ENCODE peak calls at places on chromosomes 16 and 17, in nine cellular contexts. I, D, G, J, Q, T, B, L and E are unnamed samples. For H3K4me1, the result is how much of the 10 kb centered on the place peaks cover.

GRCh38 chr17:42016411-42016831 is 818 bp downstream of the DNAJC7 start:
- DNase-seq in I (no peak), D (no peak), G (no peak), J (no peak), Q (no peak), T (no peak), B (no peak), L (peak), E (no peak)

GRCh38 chr17:78454346-78454745 is 75.9 kb downstream of the PGS1 start:
- DNase-seq in I (no peak), D (no peak), G (no peak), J (no peak), Q (no peak), T (no peak), B (no peak), L (no peak), E (no peak)

GRCh38 chr16:12350945-12351344 is 374.4 kb downstream of the SNX29 start:
- DNase-seq in I (no peak), D (no peak), G (peak), J (no peak), Q (no peak), T (no peak), B (no peak), L (no peak), E (no peak)

GRCh38 chr16:69187891-69188451 is 1.0 kb downstream of the SNTB2 start:
- DNase-seq in I (peak), D (peak), G (peak), J (peak), Q (no peak), T (peak), B (peak), L (peak), E (peak)

GRCh38 chr16:69880640-69881133 is 70.4 kb upstream of the CLEC18A start:
- DNase-seq in I (no peak), D (peak), G (no peak), J (no peak), Q (no peak), T (no peak), B (no peak), L (no peak), E (no peak)

GRCh38 chr17:73436966-73437365 is 125.2 kb upstream of the CDC42EP4 start:
- DNase-seq in I (no peak), D (no peak), G (no peak), J (no peak), Q (no peak), T (no peak), B (no peak), L (no peak), E (no peak)

GRCh38 chr17:31294839-31295488 is 2.1 kb downstream of the OMG start:
- DNase-seq in I (no peak), D (no peak), G (no peak), J (no peak), Q (no peak), T (no peak), B (no peak), L (no peak), E (no peak)

GRCh38 chr16:27859020-27859419 is 204.5 kb downstream of the GSG1L start:
- DNase-seq in I (no peak), D (no peak), G (peak), J (no peak), Q (no peak), T (no peak), B (no peak), L (no peak), E (no peak)

GRCh38 chr17:76397184-76397583 is 12.8 kb downstream of the SPHK1 start:
- DNase-seq in I (no peak), D (no peak), G (peak), J (no peak), Q (no peak), T (no peak), B (no peak), L (no peak), E (no peak)

GRCh38 chr17:80281516-80281915 is 20.9 kb downstream of the RNF213 start:
- DNase-seq in I (no peak), D (no peak), G (no peak), J (no peak), Q (no peak), T (no peak), B (no peak), L (no peak), E (no peak)

GRCh38 chr17:65678534-65678933 is 117.1 kb upstream of the AXIN2 start:
- DNase-seq in I (no peak), D (no peak), G (no peak), J (no peak), Q (no peak), T (no peak), B (no peak), L (no peak), E (no peak)

GRCh38 chr16:25121824-25122600 is 10.5 kb downstream of the LCMT1 start:
- DNase-seq in I (no peak), D (no peak), G (no peak), J (no peak), Q (no peak), T (no peak), B (no peak), L (no peak), E (no peak)

GRCh38 chr17:55390364-55390977 is 31.2 kb downstream of the MMD start:
- DNase-seq in I (no peak), D (no peak), G (no peak), J (no peak), Q (no peak), T (no peak), B (no peak), L (no peak), E (no peak)

GRCh38 chr17:48565024-48565558 is 13.1 kb downstream of the HOXB4 start:
- DNase-seq in I (no peak), D (no peak), G (no peak), J (no peak), Q (no peak), T (no peak), B (no peak), L (no peak), E (no peak)

GRCh38 chr17:48563867-48564199 is 14.3 kb downstream of the HOXB4 start:
- DNase-seq in I (no peak), D (no peak), G (no peak), J (no peak), Q (no peak), T (no peak), B (no peak), L (no peak), E (no peak)

GRCh38 chr17:48563385-48563838 is 14.7 kb downstream of the HOXB4 start:
- DNase-seq in I (no peak), D (no peak), G (no peak), J (no peak), Q (no peak), T (no peak), B (no peak), L (no peak), E (no peak)

GRCh38 chr17:48562934-48563333 is 15.2 kb downstream of the HOXB4 start:
- DNase-seq in I (no peak), D (no peak), G (no peak), J (no peak), Q (no peak), T (no peak), B (no peak), L (no peak), E (no peak)

GRCh38 chr17:48564200-48565023 is 13.7 kb downstream of the HOXB4 start:
- DNase-seq in I (no peak), D (no peak), G (no peak), J (no peak), Q (no peak), T (no peak), B (no peak), L (peak), E (no peak)
- H3K4me1 ChIP-seq in I (under half), D (under half), G (under half), J (under half), Q (under half), T (under half), B (under half), L (under half), E (under half)

DNA sequence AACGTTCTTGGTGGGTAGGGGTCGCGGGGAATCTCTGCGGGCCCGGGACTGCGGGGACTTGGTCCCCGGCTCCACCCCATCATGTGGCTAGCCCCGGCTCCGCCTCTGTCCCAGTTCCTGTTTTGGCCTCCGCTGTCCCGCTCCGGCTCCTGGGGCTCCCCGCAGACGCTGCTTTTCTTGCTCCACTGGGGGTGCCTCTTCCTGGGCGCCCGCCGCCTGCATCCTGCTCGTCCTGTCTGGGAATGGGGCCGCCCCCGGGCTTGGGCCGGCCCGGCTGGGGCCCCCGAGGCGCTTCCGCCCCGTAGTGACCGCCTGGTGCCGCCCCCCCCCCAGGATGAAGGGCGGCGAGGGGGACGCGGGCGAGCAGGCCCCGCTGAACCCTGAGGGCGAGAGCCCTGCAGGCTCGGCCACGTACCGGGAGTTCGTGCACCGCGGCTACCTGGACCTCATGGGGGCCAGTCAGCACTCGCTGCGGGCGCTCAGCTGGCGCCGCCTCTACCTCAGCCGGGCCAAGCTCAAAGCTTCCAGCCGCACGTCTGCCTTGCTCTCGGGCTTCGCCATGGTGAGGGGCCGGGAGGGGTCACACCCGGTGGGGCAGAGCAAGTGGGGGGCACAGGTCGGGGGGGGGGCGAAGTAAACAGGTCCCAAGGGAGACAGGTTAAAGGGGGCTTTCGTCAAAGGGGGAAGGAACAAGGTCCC is at the start of gene ORAI3:
- DNase-seq in I (peak), D (peak), G (peak), J (peak), Q (no peak), T (peak), B (peak), L (peak), E (peak)
- TF ChIP-seq POLR2A in I (peak), D (peak), G (peak), J (peak), Q (peak), T (peak), B (no peak), L (peak), E (peak)

GRCh38 chr16:53678756-53679334 is 24.8 kb downstream of the RPGRIP1L start:
- DNase-seq in I (no peak), D (no peak), G (no peak), J (no peak), Q (no peak), T (no peak), B (no peak), L (peak), E (no peak)

GRCh38 chr16:53673189-53673588 is 30.5 kb downstream of the RPGRIP1L start:
- DNase-seq in I (no peak), D (no peak), G (no peak), J (no peak), Q (no peak), T (no peak), B (no peak), L (no peak), E (no peak)

GRCh38 chr16:53672461-53672860 is 31.2 kb downstream of the RPGRIP1L start:
- DNase-seq in I (no peak), D (no peak), G (no peak), J (no peak), Q (no peak), T (no peak), B (no peak), L (no peak), E (no peak)

GRCh38 chr16:53680756-53681155 is 22.9 kb downstream of the RPGRIP1L start:
- DNase-seq in I (no peak), D (no peak), G (no peak), J (no peak), Q (no peak), T (no peak), B (no peak), L (no peak), E (no peak)

DNA sequence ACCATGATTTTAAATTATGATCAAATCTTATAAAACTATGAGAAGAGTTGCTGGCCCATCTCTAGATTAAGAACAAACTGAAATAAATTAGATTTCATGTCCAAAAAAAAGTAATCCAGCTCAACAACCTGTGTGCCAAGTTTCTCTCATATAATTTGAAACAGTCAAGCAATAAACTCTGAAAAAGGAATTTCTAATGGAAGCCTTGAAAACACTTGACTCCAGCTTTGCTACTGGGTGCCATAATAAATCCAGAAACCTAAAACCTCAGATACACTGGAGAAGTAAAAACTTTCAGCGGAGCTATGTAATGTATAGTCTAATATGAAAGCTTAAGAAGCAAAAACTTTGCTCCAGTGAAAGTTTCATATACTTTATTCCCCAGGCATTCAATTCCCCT is 25.5 kb downstream of the RPGRIP1L start:
- DNase-seq in I (no peak), D (no peak), G (no peak), J (no peak), Q (no peak), T (no peak), B (no peak), L (no peak), E (no peak)
- H3K27ac ChIP-seq in I (no peak), D (no peak), G (no peak), J (no peak), Q (no peak), T (no peak), B (no peak), L (no peak), E (no peak)

GRCh38 chr17:82285141-82285540 is 11.6 kb upstream of the CSNK1D start:
- DNase-seq in I (no peak), D (peak), G (no peak), J (no peak), Q (no peak), T (no peak), B (no peak), L (peak), E (peak)
- H3K4me1 ChIP-seq in I (under half), D (under half), G (half or more), J (under half), Q (half or more), T (under half), B (under half), L (under half), E (under half)

GRCh38 chr17:7557825-7558543 is 566 bp upstream of the TNFSF13 start:
- DNase-seq in I (peak), D (peak), G (peak), J (peak), Q (no peak), T (peak), B (peak), L (peak), E (peak)
- TF ChIP-seq POLR2A in I (no peak), D (peak), G (no peak), J (peak), Q (no peak), T (peak), B (no peak), L (peak), E (peak)